ENCODE peak calls at places on chromosomes 11 and 22, in five cellular contexts. W is psoas muscle, O is HL-60, E is Caco-2, I is heart left ventricle. M is an unnamed sample.
A peak's percentile ranks its signal among the peaks of the same experiment; 100 is the strongest.

GRCh38 chr22:43100223-43100622 is 10.3 kb upstream of the BIK start:
- DNase-seq in W (no peak), O (no peak), E (peak; percentile 73), I (no peak), M (no peak)

GRCh38 chr11:118291453-118291852 is 13.1 kb upstream of the CD3E start:
- DNase-seq in W (no peak), O (no peak), E (no peak), I (no peak), M (no peak)

GRCh38 chr11:119168471-119169271 is at the start of gene NLRX1:
- DNase-seq in W (peak; percentile 86), O (peak; percentile 79), E (peak; percentile 74), I (peak; percentile 89), M (peak; percentile 59)

GRCh38 chr22:23026777-23027176 is 43.5 kb upstream of the GNAZ start:
- DNase-seq in W (no peak), O (no peak), E (no peak), I (no peak), M (no peak)

GRCh38 chr11:24391165-24391564 is 105.7 kb upstream of the LUZP2 start:
- DNase-seq in W (no peak), O (peak; percentile 1), E (no peak), I (no peak), M (no peak)

GRCh38 chr11:94568200-94568599 is 1.0 kb downstream of the PIWIL4 start:
- DNase-seq in W (no peak), O (no peak), E (no peak), I (no peak), M (no peak)

GRCh38 chr22:25110846-25111578 is 88.6 kb upstream of the CRYBB3 start:
- DNase-seq in W (peak; percentile 55), O (peak; percentile 1), E (peak; percentile 87), I (peak; percentile 65), M (peak; percentile 4)

GRCh38 chr11:16418698-16419097 is 62.4 kb upstream of the SOX6 start:
- DNase-seq in W (no peak), O (no peak), E (no peak), I (no peak), M (no peak)

GRCh38 chr11:63680842-63681207 is 475 bp upstream of the RTN3 start:
- DNase-seq in W (no peak), O (no peak), E (no peak), I (no peak), M (no peak)

GRCh38 chr11:67277231-67277961 is 11.1 kb downstream of the GRK2 start:
- DNase-seq in W (peak; percentile 93), O (peak; percentile 98), E (no peak), I (peak; percentile 97), M (no peak)

GRCh38 chr11:77473001-77473800 is 693 bp downstream of the PAK1 start:
- DNase-seq in W (peak; percentile 34), O (peak; percentile 28), E (peak; percentile 74), I (peak; percentile 52), M (no peak)

GRCh38 chr11:126732981-126733380 is 267.6 kb downstream of the KIRREL3 start:
- DNase-seq in W (no peak), O (no peak), E (no peak), I (no peak), M (no peak)

GRCh38 chr22:23397008-23397617 is 183.0 kb downstream of the IGLL1 start:
- DNase-seq in W (no peak), O (no peak), E (no peak), I (no peak), M (no peak)

GRCh38 chr22:30667092-30667485 is 586 bp downstream of the DUSP18 start:
- DNase-seq in W (no peak), O (no peak), E (peak; percentile 57), I (no peak), M (no peak)

GRCh38 chr11:114160884-114161283 is 101.4 kb downstream of the ZBTB16 start:
- DNase-seq in W (no peak), O (no peak), E (no peak), I (no peak), M (no peak)

GRCh38 chr22:19989725-19990067 is 26.9 kb downstream of the ARVCF start:
- DNase-seq in W (peak; percentile 3), O (no peak), E (no peak), I (no peak), M (no peak)

GRCh38 chr11:20388096-20389055 is 860 bp downstream of the PRMT3 start:
- DNase-seq in W (no peak), O (no peak), E (no peak), I (no peak), M (no peak)

DNA sequence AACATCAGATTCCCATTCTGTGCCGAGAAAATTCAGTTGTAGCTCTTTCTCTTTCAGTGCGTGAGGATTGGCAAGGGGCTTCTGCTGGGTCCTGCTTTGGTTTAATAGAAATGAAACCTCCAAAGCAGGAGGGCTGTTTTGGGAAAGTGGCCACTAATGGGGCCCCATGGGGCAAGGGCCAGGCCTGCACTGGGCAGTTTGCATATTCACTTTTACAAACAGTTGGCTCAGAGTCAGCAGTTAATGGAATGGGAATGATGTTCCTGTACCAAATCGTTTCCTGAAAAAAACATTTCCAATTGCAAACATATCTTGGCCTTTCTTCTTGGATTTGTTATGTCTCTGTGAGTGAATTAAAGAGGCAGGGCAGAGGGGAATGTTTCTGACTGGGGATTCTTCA is 92.1 kb downstream of the PARVA start:
- DNase-seq in W (peak; percentile 35), O (no peak), E (no peak), I (no peak), M (no peak)
- H3K4me3 ChIP-seq in W (no peak overlapping the region), O (no peak overlapping the region), E (no peak overlapping the region), I (no peak overlapping the region), M (no peak overlapping the region)

GRCh38 chr11:120209750-120210650 is 832 bp upstream of the OAF start:
- DNase-seq in W (no peak), O (no peak), E (no peak), I (no peak), M (no peak)

GRCh38 chr11:120211522-120212258 is 858 bp downstream of the OAF start:
- DNase-seq in W (no peak), O (no peak), E (no peak), I (no peak), M (no peak)

GRCh38 chr11:120212259-120212888 is 1.5 kb downstream of the OAF start:
- DNase-seq in W (no peak), O (no peak), E (no peak), I (no peak), M (no peak)

GRCh38 chr11:120212926-120213325 is 2.1 kb downstream of the OAF start:
- DNase-seq in W (no peak), O (no peak), E (no peak), I (no peak), M (no peak)

GRCh38 chr11:120210651-120211521 is at the start of gene OAF:
- DNase-seq in W (peak; percentile 81), O (peak; percentile 35), E (peak; percentile 92), I (peak; percentile 84), M (no peak)
- TF ChIP-seq CTCF in W (no peak), O (no peak), E (peak; percentile 21), I (no peak), M (peak; percentile 9)

GRCh38 chr11:128689946-128690745 is 3.7 kb upstream of the FLI1 start:
- DNase-seq in W (peak; percentile 23), O (no peak), E (no peak), I (peak; percentile 63), M (no peak)

GRCh38 chr11:128688031-128688713 is 5.7 kb upstream of the FLI1 start:
- DNase-seq in W (no peak), O (no peak), E (no peak), I (no peak), M (no peak)

GRCh38 chr11:128688896-128689546 is 4.9 kb upstream of the FLI1 start:
- DNase-seq in W (no peak), O (no peak), E (no peak), I (no peak), M (no peak)

GRCh38 chr11:128690746-128691091 is 3.2 kb upstream of the FLI1 start:
- DNase-seq in W (no peak), O (no peak), E (no peak), I (peak; percentile 42), M (no peak)

GRCh38 chr11:128689586-128689945 is 4.3 kb upstream of the FLI1 start:
- DNase-seq in W (no peak), O (no peak), E (no peak), I (no peak), M (no peak)
- H3K4me3 ChIP-seq in W (peak overlapping the region; percentile 74), O (no peak overlapping the region), E (no peak overlapping the region), I (no peak overlapping the region), M (no peak overlapping the region)

GRCh38 chr11:68325183-68325893 is 12.9 kb downstream of the LRP5 start:
- DNase-seq in W (no peak), O (no peak), E (no peak), I (peak; percentile 65), M (no peak)
- TF ChIP-seq CTCF in W (no peak), O (no peak), E (peak; percentile 6), I (no peak), M (no peak)

GRCh38 chr11:32434116-32434386 is 1.3 kb downstream of the WT1 start:
- DNase-seq in W (no peak), O (no peak), E (no peak), I (no peak), M (no peak)

GRCh38 chr11:32431657-32432056 is 3.7 kb downstream of the WT1 start:
- DNase-seq in W (no peak), O (no peak), E (no peak), I (no peak), M (no peak)

GRCh38 chr11:32433249-32434115 is 1.9 kb downstream of the WT1 start:
- DNase-seq in W (no peak), O (no peak), E (no peak), I (no peak), M (no peak)

GRCh38 chr11:32434387-32435151 is 770 bp downstream of the WT1 start:
- DNase-seq in W (no peak), O (peak; percentile 81), E (peak; percentile 58), I (peak; percentile 57), M (no peak)

GRCh38 chr11:32432565-32433248 is 2.6 kb downstream of the WT1 start:
- DNase-seq in W (no peak), O (no peak), E (no peak), I (no peak), M (no peak)
- H3K4me3 ChIP-seq in W (peak overlapping the region; percentile 51), O (no peak overlapping the region), E (no peak overlapping the region), I (peak overlapping the region; percentile 35), M (no peak overlapping the region)